ENCODE peak calls at places on chromosomes 5 and 9, in five cellular contexts. One of them, this sample, is unnamed. For H3K36me3 and H3K9me3, the result is how much of the 10 kb centered on the place peaks cover.

GRCh38 chr5:151825445-151825844 is 53.7 kb downstream of the G3BP1 start:
- DNase-seq in adrenal gland: peak
- DNase-seq in neuronal stem cell: peak
- DNase-seq in adipocyte: peak
- DNase-seq in left ventricle myocardium inferior: peak
- DNase-seq in this sample: peak

GRCh38 chr5:9456435-9457042 is 89.3 kb downstream of the SEMA5A start:
- DNase-seq in adipocyte: peak
- DNase-seq in left ventricle myocardium inferior: no peak
- DNase-seq in neuronal stem cell: peak
- DNase-seq in adrenal gland: no peak
- DNase-seq in this sample: no peak

GRCh38 chr9:126114409-126114760 is 212.2 kb upstream of the MVB12B start:
- DNase-seq in neuronal stem cell: no peak
- DNase-seq in left ventricle myocardium inferior: no peak
- DNase-seq in adrenal gland: no peak
- DNase-seq in adipocyte: no peak
- DNase-seq in this sample: no peak

GRCh38 chr5:149170292-149170691 is 29.0 kb downstream of the ABLIM3 start:
- DNase-seq in left ventricle myocardium inferior: no peak
- DNase-seq in neuronal stem cell: no peak
- DNase-seq in adrenal gland: no peak
- DNase-seq in adipocyte: no peak
- DNase-seq in this sample: no peak

GRCh38 chr5:150464554-150465012 is 15.0 kb upstream of the RPS14 start:
- DNase-seq in neuronal stem cell: no peak
- DNase-seq in left ventricle myocardium inferior: no peak
- DNase-seq in adrenal gland: peak
- DNase-seq in adipocyte: no peak
- DNase-seq in this sample: peak

GRCh38 chr9:6959275-6960000 is 201.7 kb downstream of the KDM4C start:
- DNase-seq in adrenal gland: no peak
- DNase-seq in neuronal stem cell: no peak
- DNase-seq in left ventricle myocardium inferior: no peak
- DNase-seq in adipocyte: no peak
- DNase-seq in this sample: no peak

GRCh38 chr5:164394686-164395187 is 889.3 kb downstream of the MAT2B start:
- DNase-seq in adrenal gland: no peak
- DNase-seq in adipocyte: no peak
- DNase-seq in left ventricle myocardium inferior: no peak
- DNase-seq in neuronal stem cell: no peak
- DNase-seq in this sample: no peak

GRCh38 chr5:9104576-9105339 is 441.1 kb downstream of the SEMA5A start:
- DNase-seq in left ventricle myocardium inferior: no peak
- DNase-seq in adipocyte: peak
- DNase-seq in neuronal stem cell: no peak
- DNase-seq in adrenal gland: no peak
- DNase-seq in this sample: no peak

GRCh38 chr9:100020121-100020780 is 78.5 kb downstream of the ERP44 start:
- DNase-seq in adrenal gland: no peak
- DNase-seq in left ventricle myocardium inferior: no peak
- DNase-seq in neuronal stem cell: no peak
- DNase-seq in adipocyte: no peak
- DNase-seq in this sample: no peak

GRCh38 chr5:95838001-95838520 is 15.5 kb upstream of the GLRX start:
- DNase-seq in adrenal gland: no peak
- DNase-seq in neuronal stem cell: no peak
- DNase-seq in left ventricle myocardium inferior: no peak
- DNase-seq in adipocyte: no peak
- DNase-seq in this sample: no peak

GRCh38 chr9:89919171-89919681 is 314.4 kb downstream of the GADD45G start:
- DNase-seq in left ventricle myocardium inferior: peak
- DNase-seq in adrenal gland: peak
- DNase-seq in neuronal stem cell: no peak
- DNase-seq in adipocyte: no peak
- DNase-seq in this sample: no peak

GRCh38 chr9:1708215-1708614 is 306.9 kb upstream of the SMARCA2 start:
- DNase-seq in adrenal gland: no peak
- DNase-seq in left ventricle myocardium inferior: no peak
- DNase-seq in adipocyte: no peak
- DNase-seq in neuronal stem cell: no peak
- DNase-seq in this sample: no peak

GRCh38 chr5:176887252-176887849 is 11.8 kb downstream of the HK3 start:
- DNase-seq in neuronal stem cell: no peak
- DNase-seq in adipocyte: no peak
- DNase-seq in adrenal gland: no peak
- DNase-seq in left ventricle myocardium inferior: no peak
- DNase-seq in this sample: no peak

GRCh38 chr5:132003982-132004381 is 7.5 kb downstream of the ACSL6 start:
- DNase-seq in neuronal stem cell: no peak
- DNase-seq in adipocyte: no peak
- DNase-seq in adrenal gland: peak
- DNase-seq in left ventricle myocardium inferior: no peak
- DNase-seq in this sample: no peak

GRCh38 chr9:133090187-133090586 is 28.4 kb downstream of the CEL start:
- DNase-seq in adipocyte: no peak
- DNase-seq in neuronal stem cell: no peak
- DNase-seq in adrenal gland: no peak
- DNase-seq in left ventricle myocardium inferior: no peak
- DNase-seq in this sample: no peak

GRCh38 chr5:88804444-88804843 is 78.5 kb downstream of the MEF2C start:
- DNase-seq in adrenal gland: no peak
- DNase-seq in left ventricle myocardium inferior: no peak
- DNase-seq in neuronal stem cell: no peak
- DNase-seq in adipocyte: no peak
- DNase-seq in this sample: no peak

GRCh38 chr5:66742083-66742895 is 146.1 kb downstream of the MAST4 start:
- DNase-seq in left ventricle myocardium inferior: peak
- DNase-seq in adrenal gland: no peak
- DNase-seq in adipocyte: no peak
- DNase-seq in neuronal stem cell: no peak
- DNase-seq in this sample: no peak

GRCh38 chr5:113043491-113043931 is 66.9 kb downstream of the DCP2 start:
- DNase-seq in neuronal stem cell: no peak
- DNase-seq in adipocyte: no peak
- DNase-seq in adrenal gland: no peak
- DNase-seq in left ventricle myocardium inferior: peak
- DNase-seq in this sample: peak

GRCh38 chr5:139402561-139403158 is 1.2 kb downstream of the SPATA24 start:
- DNase-seq in left ventricle myocardium inferior: no peak
- DNase-seq in adrenal gland: peak
- DNase-seq in adipocyte: no peak
- DNase-seq in neuronal stem cell: no peak
- DNase-seq in this sample: peak

GRCh38 chr5:135396459-135397055 is 2.5 kb downstream of the MACROH2A1 start:
- DNase-seq in adipocyte: no peak
- DNase-seq in adrenal gland: no peak
- DNase-seq in neuronal stem cell: no peak
- DNase-seq in left ventricle myocardium inferior: no peak
- DNase-seq in this sample: no peak

GRCh38 chr9:93950619-93951601 is 4.2 kb downstream of the BARX1 start:
- DNase-seq in adipocyte: no peak
- DNase-seq in neuronal stem cell: no peak
- DNase-seq in left ventricle myocardium inferior: no peak
- DNase-seq in adrenal gland: peak
- DNase-seq in this sample: no peak

DNA sequence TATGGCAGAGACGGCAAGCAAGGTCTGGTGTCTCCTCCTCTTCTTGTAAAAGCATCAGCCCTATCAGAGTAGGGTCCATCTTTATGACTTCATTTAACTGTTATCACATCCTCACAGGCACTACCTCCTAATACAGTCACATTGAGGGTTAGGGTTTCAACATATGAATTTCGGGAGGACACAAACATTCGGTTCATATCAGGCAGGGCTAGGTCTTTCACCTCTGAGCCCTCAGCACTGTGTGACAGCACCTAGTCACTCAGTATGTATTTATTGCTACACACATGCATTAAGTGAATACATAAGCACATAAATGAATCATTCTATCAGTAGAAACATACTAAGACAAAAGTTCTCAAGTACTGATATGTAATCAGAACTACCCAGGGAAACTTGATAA is 9.4 kb upstream of the BTF3 start:
- DNase-seq in left ventricle myocardium inferior: no peak
- DNase-seq in neuronal stem cell: no peak
- DNase-seq in adrenal gland: no peak
- DNase-seq in adipocyte: no peak
- DNase-seq in this sample: no peak
- H3K36me3 ChIP-seq in left ventricle myocardium inferior: under half
- H3K36me3 ChIP-seq in neuronal stem cell: under half
- H3K36me3 ChIP-seq in adrenal gland: under half
- H3K36me3 ChIP-seq in adipocyte: under half
- H3K36me3 ChIP-seq in this sample: under half

GRCh38 chr5:180259260-180259611 is 32.6 kb downstream of the MAPK9 start:
- DNase-seq in adipocyte: peak
- DNase-seq in adrenal gland: no peak
- DNase-seq in left ventricle myocardium inferior: no peak
- DNase-seq in neuronal stem cell: no peak
- DNase-seq in this sample: no peak
- H3K9me3 ChIP-seq in adipocyte: half or more
- H3K9me3 ChIP-seq in adrenal gland: half or more
- H3K9me3 ChIP-seq in left ventricle myocardium inferior: half or more
- H3K9me3 ChIP-seq in neuronal stem cell: under half
- H3K9me3 ChIP-seq in this sample: half or more

DNA sequence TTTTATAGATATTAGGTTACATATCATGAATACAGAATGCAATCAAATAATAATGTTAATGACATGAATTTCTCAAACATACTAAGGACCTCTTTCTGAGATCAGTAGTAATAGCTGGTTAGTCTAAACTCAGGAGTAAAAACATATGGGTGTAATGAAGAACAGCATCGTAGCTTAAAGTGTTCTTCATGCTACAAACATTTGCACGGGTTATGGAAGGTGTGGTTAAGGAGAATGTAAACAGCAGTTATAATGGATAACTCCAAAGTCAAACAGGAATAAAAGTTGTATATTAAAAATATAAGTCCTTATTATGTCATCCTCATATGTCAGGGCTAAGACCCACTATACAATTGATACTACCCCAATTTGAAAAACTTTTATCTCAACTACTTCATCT is 112.5 kb downstream of the RICTOR start:
- DNase-seq in neuronal stem cell: no peak
- DNase-seq in adipocyte: peak
- DNase-seq in left ventricle myocardium inferior: no peak
- DNase-seq in adrenal gland: no peak
- DNase-seq in this sample: no peak
- H3K36me3 ChIP-seq in neuronal stem cell: half or more
- H3K36me3 ChIP-seq in adipocyte: half or more
- H3K36me3 ChIP-seq in left ventricle myocardium inferior: half or more
- H3K36me3 ChIP-seq in adrenal gland: under half
- H3K36me3 ChIP-seq in this sample: under half

DNA sequence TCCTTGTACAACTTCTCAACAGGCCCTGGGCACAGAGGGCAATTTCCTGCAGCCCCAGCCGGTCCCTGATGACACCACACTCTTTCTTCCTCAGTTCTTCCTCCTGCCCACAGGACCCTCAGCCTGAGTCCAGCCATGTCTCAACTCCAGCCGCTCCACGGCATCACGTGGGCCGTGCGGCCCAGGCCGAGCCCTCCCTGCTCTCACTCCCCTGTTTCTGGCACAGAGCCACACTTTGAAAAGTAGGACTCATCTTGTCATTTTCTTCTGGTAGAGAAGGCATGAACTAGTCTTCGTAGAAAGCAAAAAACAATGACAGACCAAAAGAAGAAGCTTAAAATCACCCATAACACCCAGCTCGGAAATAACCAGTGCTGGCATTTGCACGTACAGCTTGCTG is 404.7 kb upstream of the IRX1 start:
- DNase-seq in adrenal gland: no peak
- DNase-seq in neuronal stem cell: no peak
- DNase-seq in adipocyte: no peak
- DNase-seq in left ventricle myocardium inferior: no peak
- DNase-seq in this sample: no peak
- H3K9me3 ChIP-seq in adrenal gland: under half
- H3K9me3 ChIP-seq in neuronal stem cell: under half
- H3K9me3 ChIP-seq in adipocyte: under half
- H3K9me3 ChIP-seq in left ventricle myocardium inferior: under half
- H3K9me3 ChIP-seq in this sample: under half

DNA sequence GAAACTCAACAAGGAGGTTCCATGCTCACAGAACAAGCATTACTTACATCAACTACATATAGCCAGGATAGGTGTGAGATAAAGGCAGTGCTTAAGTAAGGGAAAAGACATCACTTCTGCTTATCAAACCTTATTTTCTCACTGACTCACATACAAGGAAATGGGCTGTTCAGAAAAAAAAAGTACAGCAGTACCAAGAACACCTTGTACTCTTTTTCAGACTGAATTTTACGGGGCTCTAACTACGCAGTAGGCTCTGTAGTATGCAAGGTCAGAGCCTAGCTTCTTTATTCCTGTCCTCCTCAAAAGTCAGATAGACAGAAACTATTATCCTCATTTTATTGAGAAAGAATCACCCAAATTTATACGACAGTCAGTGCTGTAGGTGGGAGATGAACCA is 5.8 kb downstream of the PSMB7 start:
- DNase-seq in adrenal gland: no peak
- DNase-seq in neuronal stem cell: no peak
- DNase-seq in adipocyte: no peak
- DNase-seq in left ventricle myocardium inferior: no peak
- DNase-seq in this sample: no peak
- H3K36me3 ChIP-seq in adrenal gland: under half
- H3K36me3 ChIP-seq in neuronal stem cell: half or more
- H3K36me3 ChIP-seq in adipocyte: half or more
- H3K36me3 ChIP-seq in left ventricle myocardium inferior: half or more
- H3K36me3 ChIP-seq in this sample: half or more

GRCh38 chr5:178993236-178993765 is 1.8 kb downstream of the GRM6 start:
- DNase-seq in neuronal stem cell: no peak
- DNase-seq in adipocyte: no peak
- DNase-seq in left ventricle myocardium inferior: no peak
- DNase-seq in adrenal gland: no peak
- DNase-seq in this sample: no peak

GRCh38 chr5:178992291-178992895 is 2.7 kb downstream of the GRM6 start:
- DNase-seq in adrenal gland: no peak
- DNase-seq in neuronal stem cell: no peak
- DNase-seq in left ventricle myocardium inferior: no peak
- DNase-seq in adipocyte: no peak
- DNase-seq in this sample: no peak

GRCh38 chr5:178995341-178995690 is 196 bp upstream of the GRM6 start:
- DNase-seq in adrenal gland: no peak
- DNase-seq in left ventricle myocardium inferior: no peak
- DNase-seq in neuronal stem cell: no peak
- DNase-seq in adipocyte: no peak
- DNase-seq in this sample: no peak

GRCh38 chr5:178994580-178995340 is at the start of gene GRM6:
- DNase-seq in adipocyte: no peak
- DNase-seq in left ventricle myocardium inferior: no peak
- DNase-seq in adrenal gland: no peak
- DNase-seq in neuronal stem cell: peak
- DNase-seq in this sample: no peak

GRCh38 chr5:178993955-178994579 is 1.1 kb downstream of the GRM6 start:
- DNase-seq in adrenal gland: no peak
- DNase-seq in adipocyte: no peak
- DNase-seq in left ventricle myocardium inferior: no peak
- DNase-seq in neuronal stem cell: no peak
- DNase-seq in this sample: no peak
- H3K9me3 ChIP-seq in adrenal gland: under half
- H3K9me3 ChIP-seq in adipocyte: under half
- H3K9me3 ChIP-seq in left ventricle myocardium inferior: under half
- H3K9me3 ChIP-seq in neuronal stem cell: under half
- H3K9me3 ChIP-seq in this sample: under half

This sample was measured in MG63.